ENCODE peak calls at places on chromosome 19, in nine cellular contexts. Z is body of pancreas; C is testis; N is stimulated activated CD4-positive, alpha-beta T cell treated with anti-CD3 and anti-CD28 coated beads, TNF-alpha, amount 100 ng/mL, for 24 hours; Y is iPS DF 6.9; S is AML-193; A is activated CD4-positive, alpha-beta T cell treated with anti-CD3 and anti-CD28 coated beads, Interleukin-2, amount 10 ng/mL, durations not matched to agents 7 days and 5 days; B is activated T-cell treated with anti-CD3 and anti-CD28 coated beads, Interleukin-2, amount 50 U/mL, for 72 hours; K is neural progenitor cell. V is an unnamed sample.

GRCh38 chr19:30679286-30679685 is 307.1 kb downstream of the ZNF536 start:
- DNase-seq in K (no peak), S (no peak), N (no peak), Y (no peak), B (no peak), C (no peak), A (no peak), Z (no peak), V (no peak)

GRCh38 chr19:39110263-39110967 is 15.2 kb upstream of the PAK4 start:
- DNase-seq in Z (peak; percentile 72), B (peak; percentile 72), Y (peak; percentile 45), K (peak; percentile 74), S (peak; percentile 22), C (peak; percentile 79), A (peak; percentile 76), N (peak; percentile 72), V (no peak)

GRCh38 chr19:41934849-41935374 is 6.7 kb upstream of the ERFL start:
- DNase-seq in A (peak; percentile 81), K (peak; percentile 88), S (peak; percentile 51), N (peak; percentile 67), C (peak; percentile 73), Z (peak; percentile 66), Y (no peak), B (peak; percentile 84), V (no peak)

GRCh38 chr19:38247734-38248268 is 8.4 kb downstream of the PPP1R14A start:
- DNase-seq in N (no peak), C (no peak), B (no peak), Z (no peak), Y (no peak), A (no peak), S (no peak), K (no peak), V (no peak)

GRCh38 chr19:4723465-4724251 is at the start of gene DPP9:
- DNase-seq in N (peak; percentile 96), K (peak; percentile 99), Z (peak; percentile 99), A (peak; percentile 97), C (peak; percentile 97), Y (peak; percentile 94), B (peak; percentile 98), S (peak; percentile 95), V (peak; percentile 77)

GRCh38 chr19:16417660-16418596 is 53.8 kb downstream of the EPS15L1 start:
- DNase-seq in Z (peak; percentile 50), S (peak; percentile 1), K (peak; percentile 81), B (peak; percentile 67), N (peak; percentile 34), C (peak; percentile 70), A (peak; percentile 73), Y (peak; percentile 57), V (no peak)

GRCh38 chr19:43778651-43779050 is 2.1 kb downstream of the KCNN4 start:
- DNase-seq in N (no peak), A (no peak), Y (no peak), Z (no peak), K (no peak), S (no peak), B (no peak), C (no peak), V (no peak)

GRCh38 chr19:6588508-6589345 is 2.2 kb downstream of the CD70 start:
- DNase-seq in K (peak; percentile 24), Z (no peak), B (no peak), A (no peak), N (no peak), Y (no peak), C (no peak), S (no peak), V (no peak)

GRCh38 chr19:31054430-31054829 is 294.8 kb downstream of the TSHZ3 start:
- DNase-seq in B (peak; percentile 21), N (peak; percentile 14), K (peak; percentile 82), Z (peak; percentile 22), C (peak; percentile 26), A (peak; percentile 24), S (peak; percentile 20), Y (peak; percentile 57), V (no peak)

GRCh38 chr19:46674416-46675178 is 13.6 kb upstream of the DACT3 start:
- DNase-seq in K (peak; percentile 66), C (peak; percentile 71), B (no peak), Z (no peak), S (no peak), Y (no peak), A (no peak), N (no peak), V (no peak)